ENCODE peak calls at places on chromosomes 7 and 10, in six cellular contexts. W, R, J, S, L and I are unnamed samples.

GRCh38 chr7:123433665-123434064 is 100.7 kb downstream of the IQUB start:
- DNase-seq in R (no peak), W (no peak), L (no peak), S (no peak), J (no peak), I (no peak)

GRCh38 chr10:69439350-69439739 is 11.9 kb upstream of the TSPAN15 start:
- DNase-seq in S (peak), J (peak), W (no peak), R (no peak), L (no peak), I (no peak)

GRCh38 chr10:110737886-110738634 is 93.9 kb downstream of the RBM20 start:
- DNase-seq in J (no peak), L (no peak), S (no peak), W (no peak), R (no peak), I (no peak)

GRCh38 chr7:46651561-46652088 is 730.6 kb upstream of the IGFBP3 start:
- DNase-seq in S (no peak), R (no peak), L (no peak), J (no peak), W (no peak), I (no peak)

GRCh38 chr10:46106410-46107255 is 60.6 kb upstream of the MSMB start:
- DNase-seq in J (peak), L (peak), S (peak), R (no peak), W (peak), I (peak)

GRCh38 chr10:14586901-14587300 is 187.8 kb downstream of the FAM107B start:
- DNase-seq in J (no peak), S (no peak), L (no peak), R (no peak), W (no peak), I (no peak)

GRCh38 chr7:139396323-139396951 is 36.7 kb downstream of the LUC7L2 start:
- DNase-seq in L (no peak), W (no peak), R (no peak), S (no peak), J (no peak), I (peak)

GRCh38 chr10:614341-614664 is 75.2 kb downstream of the DIP2C start:
- DNase-seq in W (no peak), R (no peak), J (no peak), S (peak), L (no peak), I (no peak)

GRCh38 chr7:115683093-115683492 is 347.5 kb downstream of the TFEC start:
- DNase-seq in L (no peak), S (no peak), W (no peak), R (no peak), J (no peak), I (no peak)